ENCODE peak calls at places on chromosomes 16 and 17, in eight cellular contexts. One of them, this sample, is unnamed.

GRCh38 chr17:45846646-45847045 is 2.0 kb downstream of the SPPL2C start:
- DNase-seq in HepG2: no peak
- DNase-seq in HL-60: no peak
- DNase-seq in cardiac muscle cell: no peak
- DNase-seq in adrenal gland: no peak
- DNase-seq in OCI-LY7: no peak
- DNase-seq in SK-N-SH: peak; percentile 24
- DNase-seq in astrocyte of the cerebellum: no peak
- DNase-seq in this sample: no peak

GRCh38 chr17:33310296-33310695 is 17.2 kb upstream of the ASIC2 start:
- DNase-seq in HL-60: no peak
- DNase-seq in cardiac muscle cell: no peak
- DNase-seq in astrocyte of the cerebellum: no peak
- DNase-seq in SK-N-SH: no peak
- DNase-seq in OCI-LY7: no peak
- DNase-seq in HepG2: no peak
- DNase-seq in adrenal gland: no peak
- DNase-seq in this sample: no peak

GRCh38 chr17:45367216-45367615 is 50.4 kb upstream of the MAP3K14 start:
- DNase-seq in cardiac muscle cell: no peak
- DNase-seq in HL-60: no peak
- DNase-seq in adrenal gland: no peak
- DNase-seq in OCI-LY7: no peak
- DNase-seq in SK-N-SH: peak; percentile 10
- DNase-seq in astrocyte of the cerebellum: no peak
- DNase-seq in HepG2: no peak
- DNase-seq in this sample: peak; percentile 39

GRCh38 chr16:51731160-51731559 is 580.1 kb upstream of the SALL1 start:
- DNase-seq in HepG2: no peak
- DNase-seq in adrenal gland: no peak
- DNase-seq in HL-60: no peak
- DNase-seq in cardiac muscle cell: no peak
- DNase-seq in OCI-LY7: no peak
- DNase-seq in SK-N-SH: no peak
- DNase-seq in astrocyte of the cerebellum: no peak
- DNase-seq in this sample: no peak

GRCh38 chr17:74757502-74757901 is 9.1 kb downstream of the NHERF1 start:
- DNase-seq in adrenal gland: no peak
- DNase-seq in cardiac muscle cell: no peak
- DNase-seq in HL-60: no peak
- DNase-seq in astrocyte of the cerebellum: no peak
- DNase-seq in SK-N-SH: peak; percentile 63
- DNase-seq in OCI-LY7: no peak
- DNase-seq in HepG2: no peak
- DNase-seq in this sample: no peak

GRCh38 chr17:77735051-77735340 is 223.5 kb upstream of the TNRC6C start:
- DNase-seq in HL-60: no peak
- DNase-seq in SK-N-SH: peak; percentile 77
- DNase-seq in cardiac muscle cell: no peak
- DNase-seq in astrocyte of the cerebellum: no peak
- DNase-seq in OCI-LY7: no peak
- DNase-seq in adrenal gland: no peak
- DNase-seq in HepG2: no peak
- DNase-seq in this sample: no peak

GRCh38 chr16:76683051-76683450 is 405.9 kb downstream of the CNTNAP4 start:
- DNase-seq in astrocyte of the cerebellum: no peak
- DNase-seq in HepG2: no peak
- DNase-seq in HL-60: no peak
- DNase-seq in SK-N-SH: no peak
- DNase-seq in OCI-LY7: no peak
- DNase-seq in cardiac muscle cell: no peak
- DNase-seq in adrenal gland: no peak
- DNase-seq in this sample: no peak

GRCh38 chr17:43931062-43931571 is 11.2 kb downstream of the PPY start:
- DNase-seq in cardiac muscle cell: no peak
- DNase-seq in OCI-LY7: no peak
- DNase-seq in HepG2: peak; percentile 92
- DNase-seq in astrocyte of the cerebellum: no peak
- DNase-seq in SK-N-SH: no peak
- DNase-seq in adrenal gland: no peak
- DNase-seq in HL-60: no peak
- DNase-seq in this sample: no peak

GRCh38 chr17:17514993-17515920 is 19.1 kb upstream of the RASD1 start:
- DNase-seq in SK-N-SH: peak; percentile 76
- DNase-seq in adrenal gland: no peak
- DNase-seq in astrocyte of the cerebellum: peak; percentile 90
- DNase-seq in OCI-LY7: no peak
- DNase-seq in cardiac muscle cell: no peak
- DNase-seq in HepG2: no peak
- DNase-seq in HL-60: no peak
- DNase-seq in this sample: no peak

GRCh38 chr16:60642956-60643355 is 1393.3 kb downstream of the CDH8 start:
- DNase-seq in SK-N-SH: no peak
- DNase-seq in adrenal gland: no peak
- DNase-seq in HL-60: no peak
- DNase-seq in cardiac muscle cell: no peak
- DNase-seq in astrocyte of the cerebellum: peak; percentile 37
- DNase-seq in HepG2: no peak
- DNase-seq in OCI-LY7: no peak
- DNase-seq in this sample: no peak

GRCh38 chr16:54031107-54031760 is 255.4 kb downstream of the IRX3 start:
- DNase-seq in HepG2: no peak
- DNase-seq in SK-N-SH: no peak
- DNase-seq in cardiac muscle cell: no peak
- DNase-seq in adrenal gland: no peak
- DNase-seq in OCI-LY7: no peak
- DNase-seq in HL-60: no peak
- DNase-seq in astrocyte of the cerebellum: no peak
- DNase-seq in this sample: no peak

GRCh38 chr17:15914400-15915165 is 30.3 kb upstream of the ADORA2B start:
- DNase-seq in HepG2: no peak
- DNase-seq in SK-N-SH: no peak
- DNase-seq in astrocyte of the cerebellum: no peak
- DNase-seq in adrenal gland: no peak
- DNase-seq in cardiac muscle cell: no peak
- DNase-seq in OCI-LY7: no peak
- DNase-seq in HL-60: peak; percentile 31
- DNase-seq in this sample: no peak

GRCh38 chr17:8924595-8924994 is 40.9 kb downstream of the PIK3R5 start:
- DNase-seq in adrenal gland: no peak
- DNase-seq in astrocyte of the cerebellum: no peak
- DNase-seq in HL-60: no peak
- DNase-seq in cardiac muscle cell: no peak
- DNase-seq in SK-N-SH: no peak
- DNase-seq in HepG2: no peak
- DNase-seq in OCI-LY7: no peak
- DNase-seq in this sample: no peak

GRCh38 chr16:79767597-79768280 is 167.2 kb upstream of the MAF start:
- DNase-seq in adrenal gland: peak; percentile 21
- DNase-seq in cardiac muscle cell: no peak
- DNase-seq in OCI-LY7: no peak
- DNase-seq in SK-N-SH: no peak
- DNase-seq in astrocyte of the cerebellum: peak; percentile 12
- DNase-seq in HL-60: no peak
- DNase-seq in HepG2: peak; percentile 40
- DNase-seq in this sample: no peak

GRCh38 chr16:27286446-27286845 is 17.9 kb upstream of the NSMCE1 start:
- DNase-seq in OCI-LY7: no peak
- DNase-seq in cardiac muscle cell: no peak
- DNase-seq in HepG2: peak; percentile 64
- DNase-seq in astrocyte of the cerebellum: peak; percentile 94
- DNase-seq in SK-N-SH: no peak
- DNase-seq in adrenal gland: no peak
- DNase-seq in HL-60: no peak
- DNase-seq in this sample: no peak

GRCh38 chr17:19380551-19381284 is 2.4 kb downstream of the MAPK7 start:
- DNase-seq in adrenal gland: peak; percentile 12
- DNase-seq in OCI-LY7: no peak
- DNase-seq in cardiac muscle cell: no peak
- DNase-seq in HL-60: no peak
- DNase-seq in astrocyte of the cerebellum: no peak
- DNase-seq in SK-N-SH: no peak
- DNase-seq in HepG2: no peak
- DNase-seq in this sample: peak; percentile 59

GRCh38 chr16:30985401-30986128 is 558 bp downstream of the HSD3B7 start:
- DNase-seq in HL-60: no peak
- DNase-seq in HepG2: peak; percentile 86
- DNase-seq in adrenal gland: peak; percentile 71
- DNase-seq in SK-N-SH: peak; percentile 63
- DNase-seq in cardiac muscle cell: peak; percentile 43
- DNase-seq in astrocyte of the cerebellum: no peak
- DNase-seq in OCI-LY7: no peak
- DNase-seq in this sample: peak; percentile 89

GRCh38 chr16:84528317-84528716 is 23.9 kb upstream of the MEAK7 start:
- DNase-seq in astrocyte of the cerebellum: no peak
- DNase-seq in HL-60: peak; percentile 51
- DNase-seq in HepG2: no peak
- DNase-seq in adrenal gland: no peak
- DNase-seq in cardiac muscle cell: no peak
- DNase-seq in OCI-LY7: no peak
- DNase-seq in SK-N-SH: no peak
- DNase-seq in this sample: no peak

GRCh38 chr16:89001117-89002027 is 24.4 kb upstream of the CBFA2T3 start:
- DNase-seq in SK-N-SH: no peak
- DNase-seq in astrocyte of the cerebellum: no peak
- DNase-seq in HepG2: no peak
- DNase-seq in HL-60: no peak
- DNase-seq in cardiac muscle cell: peak; percentile 62
- DNase-seq in adrenal gland: no peak
- DNase-seq in OCI-LY7: no peak
- DNase-seq in this sample: no peak

GRCh38 chr16:22313876-22314470 is 16.8 kb downstream of the POLR3E start:
- DNase-seq in HL-60: no peak
- DNase-seq in cardiac muscle cell: no peak
- DNase-seq in adrenal gland: no peak
- DNase-seq in HepG2: no peak
- DNase-seq in OCI-LY7: no peak
- DNase-seq in SK-N-SH: no peak
- DNase-seq in astrocyte of the cerebellum: no peak
- DNase-seq in this sample: no peak

GRCh38 chr17:5706835-5707234 is 122.5 kb upstream of the NLRP1 start:
- DNase-seq in adrenal gland: peak; percentile 58
- DNase-seq in HepG2: peak; percentile 35
- DNase-seq in astrocyte of the cerebellum: peak; percentile 38
- DNase-seq in cardiac muscle cell: peak; percentile 84
- DNase-seq in OCI-LY7: peak; percentile 59
- DNase-seq in HL-60: peak; percentile 29
- DNase-seq in SK-N-SH: peak; percentile 56
- DNase-seq in this sample: peak; percentile 79

GRCh38 chr17:73624496-73624988 is 19.7 kb downstream of the SDK2 start:
- DNase-seq in SK-N-SH: no peak
- DNase-seq in HL-60: no peak
- DNase-seq in OCI-LY7: no peak
- DNase-seq in cardiac muscle cell: no peak
- DNase-seq in astrocyte of the cerebellum: no peak
- DNase-seq in HepG2: no peak
- DNase-seq in adrenal gland: no peak
- DNase-seq in this sample: no peak
- TF ChIP-seq CTCF in SK-N-SH: no peak
- TF ChIP-seq CTCF in HL-60: no peak
- TF ChIP-seq CTCF in OCI-LY7: no peak
- TF ChIP-seq CTCF in cardiac muscle cell: no peak
- TF ChIP-seq CTCF in astrocyte of the cerebellum: no peak
- TF ChIP-seq CTCF in HepG2: no peak
- TF ChIP-seq CTCF in adrenal gland: no peak
- TF ChIP-seq CTCF in this sample: no peak

GRCh38 chr16:74641969-74642368 is 24.7 kb downstream of the RFWD3 start:
- DNase-seq in HL-60: no peak
- DNase-seq in astrocyte of the cerebellum: no peak
- DNase-seq in cardiac muscle cell: no peak
- DNase-seq in HepG2: no peak
- DNase-seq in SK-N-SH: no peak
- DNase-seq in OCI-LY7: no peak
- DNase-seq in adrenal gland: no peak
- DNase-seq in this sample: no peak
- H3K4me3 ChIP-seq in HL-60: no peak overlapping the region
- H3K4me3 ChIP-seq in astrocyte of the cerebellum: no peak overlapping the region
- H3K4me3 ChIP-seq in cardiac muscle cell: no peak overlapping the region
- H3K4me3 ChIP-seq in HepG2: no peak overlapping the region
- H3K4me3 ChIP-seq in SK-N-SH: no peak overlapping the region
- H3K4me3 ChIP-seq in OCI-LY7: no peak overlapping the region
- H3K4me3 ChIP-seq in adrenal gland: no peak overlapping the region
- H3K4me3 ChIP-seq in this sample: no peak overlapping the region

GRCh38 chr17:41678907-41679739 is 9.6 kb upstream of the EIF1 start:
- DNase-seq in HL-60: peak; percentile 65
- DNase-seq in HepG2: no peak
- DNase-seq in astrocyte of the cerebellum: no peak
- DNase-seq in OCI-LY7: peak; percentile 49
- DNase-seq in SK-N-SH: no peak
- DNase-seq in cardiac muscle cell: no peak
- DNase-seq in adrenal gland: no peak
- DNase-seq in this sample: no peak
- TF ChIP-seq CTCF in HL-60: peak; percentile 5
- TF ChIP-seq CTCF in HepG2: peak; percentile 54
- TF ChIP-seq CTCF in astrocyte of the cerebellum: no peak
- TF ChIP-seq CTCF in OCI-LY7: peak; percentile 52
- TF ChIP-seq CTCF in SK-N-SH: no peak
- TF ChIP-seq CTCF in cardiac muscle cell: no peak
- TF ChIP-seq CTCF in adrenal gland: no peak
- TF ChIP-seq CTCF in this sample: peak; percentile 37

GRCh38 chr16:81004646-81005353 is 1.9 kb downstream of the CMC2 start:
- DNase-seq in adrenal gland: peak; percentile 12
- DNase-seq in HepG2: peak; percentile 65
- DNase-seq in OCI-LY7: peak; percentile 78
- DNase-seq in astrocyte of the cerebellum: peak; percentile 50
- DNase-seq in HL-60: peak; percentile 49
- DNase-seq in SK-N-SH: peak; percentile 21
- DNase-seq in cardiac muscle cell: peak; percentile 67
- DNase-seq in this sample: no peak

GRCh38 chr16:81001330-81001729 is 5.4 kb downstream of the CMC2 start:
- DNase-seq in astrocyte of the cerebellum: no peak
- DNase-seq in HepG2: no peak
- DNase-seq in OCI-LY7: no peak
- DNase-seq in SK-N-SH: no peak
- DNase-seq in adrenal gland: no peak
- DNase-seq in HL-60: no peak
- DNase-seq in cardiac muscle cell: no peak
- DNase-seq in this sample: no peak

GRCh38 chr16:81005644-81006471 is 827 bp downstream of the CMC2 start:
- DNase-seq in SK-N-SH: no peak
- DNase-seq in adrenal gland: peak; percentile 86
- DNase-seq in OCI-LY7: no peak
- DNase-seq in astrocyte of the cerebellum: no peak
- DNase-seq in HepG2: peak; percentile 61
- DNase-seq in cardiac muscle cell: no peak
- DNase-seq in HL-60: no peak
- DNase-seq in this sample: no peak

GRCh38 chr16:81003064-81003463 is 3.6 kb downstream of the CMC2 start:
- DNase-seq in HL-60: no peak
- DNase-seq in cardiac muscle cell: no peak
- DNase-seq in astrocyte of the cerebellum: no peak
- DNase-seq in OCI-LY7: no peak
- DNase-seq in HepG2: no peak
- DNase-seq in SK-N-SH: no peak
- DNase-seq in adrenal gland: no peak
- DNase-seq in this sample: no peak

GRCh38 chr16:81003610-81004460 is 2.9 kb downstream of the CMC2 start:
- DNase-seq in HL-60: no peak
- DNase-seq in OCI-LY7: peak; percentile 6
- DNase-seq in cardiac muscle cell: no peak
- DNase-seq in adrenal gland: peak; percentile 18
- DNase-seq in HepG2: no peak
- DNase-seq in SK-N-SH: no peak
- DNase-seq in astrocyte of the cerebellum: no peak
- DNase-seq in this sample: no peak
- H3K4me3 ChIP-seq in HL-60: no peak overlapping the region
- H3K4me3 ChIP-seq in OCI-LY7: peak overlapping the region; percentile 75
- H3K4me3 ChIP-seq in cardiac muscle cell: no peak overlapping the region
- H3K4me3 ChIP-seq in adrenal gland: no peak overlapping the region
- H3K4me3 ChIP-seq in HepG2: no peak overlapping the region
- H3K4me3 ChIP-seq in SK-N-SH: peak overlapping the region; percentile 50
- H3K4me3 ChIP-seq in astrocyte of the cerebellum: no peak overlapping the region
- H3K4me3 ChIP-seq in this sample: peak overlapping the region; percentile 37